ENCODE peak calls at places on chromosomes 4 and X, in ten cellular contexts. R, N, X, T, M, H, E, A, P and I are unnamed samples.

GRCh38 chr4:123661080-123661737 is 264.6 kb downstream of the SPRY1 start:
- DNase-seq in R (no peak), N (peak), X (no peak), T (no peak), M (no peak), H (no peak), E (no peak), A (peak), P (peak), I (no peak)

GRCh38 chr4:186192068-186192751 is 843 bp downstream of the CYP4V2 start:
- DNase-seq in R (no peak), N (peak), X (peak), T (peak), M (no peak), H (no peak), E (no peak), A (peak), P (peak), I (no peak)

GRCh38 chr4:143207555-143207954 is 22.8 kb downstream of the USP38 start:
- DNase-seq in R (no peak), N (peak), X (no peak), T (no peak), M (no peak), H (no peak), E (no peak), A (peak), P (peak), I (no peak)

GRCh38 chr4:40594261-40595178 is 35.1 kb downstream of the RBM47 start:
- DNase-seq in R (no peak), N (peak), X (no peak), T (no peak), M (no peak), H (peak), E (no peak), A (no peak), P (peak), I (no peak)

GRCh38 chr4:140098481-140099132 is 55.4 kb downstream of the MAML3 start:
- DNase-seq in R (no peak), N (peak), X (no peak), T (no peak), M (no peak), H (no peak), E (no peak), A (no peak), P (peak), I (no peak)

GRCh38 chr4:53647547-53647946 is 56.3 kb upstream of the LNX1 start:
- DNase-seq in R (no peak), N (no peak), X (no peak), T (no peak), M (no peak), H (no peak), E (no peak), A (no peak), P (no peak), I (no peak)

GRCh38 chrX:10939384-10939783 is 171.7 kb upstream of the HCCS start:
- DNase-seq in R (no peak), N (peak), X (no peak), T (no peak), M (no peak), H (no peak), E (no peak), A (peak), P (no peak), I (no peak)

GRCh38 chrX:15143050-15143824 is 126.6 kb downstream of the ASB9 start:
- DNase-seq in R (peak), N (peak), X (peak), T (no peak), M (no peak), H (no peak), E (no peak), A (peak), P (peak), I (no peak)

GRCh38 chr4:2082118-2082517 is 23.0 kb downstream of the NAT8L start:
- DNase-seq in R (no peak), N (no peak), X (peak), T (no peak), M (no peak), H (no peak), E (no peak), A (no peak), P (no peak), I (no peak)

GRCh38 chrX:11474021-11474420 is 180.8 kb downstream of the AMELX start:
- DNase-seq in R (no peak), N (no peak), X (no peak), T (no peak), M (no peak), H (no peak), E (no peak), A (no peak), P (no peak), I (no peak)

GRCh38 chr4:1385373-1386340 is 20.6 kb downstream of the NKX1-1 start:
- DNase-seq in R (no peak), N (no peak), X (no peak), T (peak), M (no peak), H (no peak), E (no peak), A (no peak), P (no peak), I (no peak)

GRCh38 chrX:65702956-65703355 is 35.5 kb downstream of the MSN start:
- DNase-seq in R (no peak), N (no peak), X (no peak), T (no peak), M (no peak), H (no peak), E (no peak), A (no peak), P (no peak), I (no peak)

GRCh38 chr4:149345424-149345823 is 470.2 kb downstream of the IQCM start:
- DNase-seq in R (no peak), N (no peak), X (no peak), T (no peak), M (no peak), H (no peak), E (no peak), A (no peak), P (no peak), I (no peak)

GRCh38 chrX:139639253-139639652 is 68.7 kb downstream of the MCF2 start:
- DNase-seq in R (no peak), N (no peak), X (peak), T (no peak), M (no peak), H (no peak), E (no peak), A (no peak), P (no peak), I (no peak)

GRCh38 chrX:57821703-57822375 is 88.4 kb downstream of the ZXDA start:
- DNase-seq in R (no peak), N (peak), X (peak), T (no peak), M (peak), H (peak), E (peak), A (no peak), P (peak), I (peak)

GRCh38 chr4:108155373-108155772 is 13.4 kb downstream of the LEF1 start:
- DNase-seq in R (no peak), N (peak), X (no peak), T (no peak), M (no peak), H (no peak), E (no peak), A (peak), P (no peak), I (no peak)

GRCh38 chr4:94626942-94627341 is 130.8 kb upstream of the BMPR1B start:
- DNase-seq in R (no peak), N (no peak), X (no peak), T (no peak), M (no peak), H (no peak), E (no peak), A (no peak), P (no peak), I (no peak)

GRCh38 chrX:137549073-137549472 is 16.9 kb upstream of the ZIC3 start:
- DNase-seq in R (no peak), N (no peak), X (no peak), T (no peak), M (no peak), H (no peak), E (no peak), A (no peak), P (no peak), I (no peak)

GRCh38 chrX:137548261-137548660 is 17.7 kb upstream of the ZIC3 start:
- DNase-seq in R (no peak), N (no peak), X (no peak), T (no peak), M (no peak), H (no peak), E (no peak), A (no peak), P (no peak), I (no peak)

GRCh38 chrX:137547291-137547690 is 18.6 kb upstream of the ZIC3 start:
- DNase-seq in R (no peak), N (no peak), X (no peak), T (no peak), M (no peak), H (no peak), E (no peak), A (no peak), P (no peak), I (no peak)

GRCh38 chrX:137549846-137550534 is 15.9 kb upstream of the ZIC3 start:
- DNase-seq in R (no peak), N (peak), X (no peak), T (no peak), M (no peak), H (no peak), E (no peak), A (no peak), P (no peak), I (no peak)

GRCh38 chrX:137550561-137551305 is 15.2 kb upstream of the ZIC3 start:
- DNase-seq in R (no peak), N (no peak), X (no peak), T (no peak), M (no peak), H (no peak), E (no peak), A (no peak), P (no peak), I (no peak)
- H3K4me3 ChIP-seq in R (no peak), N (peak), X (no peak), T (no peak), M (no peak), H (no peak), E (no peak), A (no peak), P (peak), I (no peak)

DNA sequence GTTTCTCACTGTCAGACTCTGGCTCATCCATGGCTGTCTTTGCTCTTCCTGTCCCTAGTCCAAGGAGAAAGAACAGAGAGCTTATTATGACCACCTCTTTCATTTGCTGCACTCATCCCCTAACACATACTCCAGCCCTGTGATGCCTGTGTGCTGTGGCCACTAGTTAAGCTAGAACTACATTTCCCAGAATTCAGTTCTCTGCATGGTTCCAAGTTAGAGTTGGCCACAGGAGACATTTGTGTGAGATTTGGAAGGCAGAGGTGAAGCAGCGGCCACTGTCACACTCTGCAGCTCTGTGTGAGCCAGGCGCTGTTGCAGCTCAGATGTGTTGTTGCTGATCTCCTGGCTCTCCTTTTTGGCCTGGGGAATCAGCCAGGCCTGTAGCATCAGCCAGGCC is 188.2 kb upstream of the ATP6AP2 start:
- DNase-seq in R (no peak), N (no peak), X (no peak), T (no peak), M (no peak), H (no peak), E (no peak), A (no peak), P (no peak), I (no peak)
- H3K4me3 ChIP-seq in R (no peak), N (no peak), X (no peak), T (no peak), M (no peak), H (no peak), E (no peak), A (no peak), P (no peak), I (no peak)

DNA sequence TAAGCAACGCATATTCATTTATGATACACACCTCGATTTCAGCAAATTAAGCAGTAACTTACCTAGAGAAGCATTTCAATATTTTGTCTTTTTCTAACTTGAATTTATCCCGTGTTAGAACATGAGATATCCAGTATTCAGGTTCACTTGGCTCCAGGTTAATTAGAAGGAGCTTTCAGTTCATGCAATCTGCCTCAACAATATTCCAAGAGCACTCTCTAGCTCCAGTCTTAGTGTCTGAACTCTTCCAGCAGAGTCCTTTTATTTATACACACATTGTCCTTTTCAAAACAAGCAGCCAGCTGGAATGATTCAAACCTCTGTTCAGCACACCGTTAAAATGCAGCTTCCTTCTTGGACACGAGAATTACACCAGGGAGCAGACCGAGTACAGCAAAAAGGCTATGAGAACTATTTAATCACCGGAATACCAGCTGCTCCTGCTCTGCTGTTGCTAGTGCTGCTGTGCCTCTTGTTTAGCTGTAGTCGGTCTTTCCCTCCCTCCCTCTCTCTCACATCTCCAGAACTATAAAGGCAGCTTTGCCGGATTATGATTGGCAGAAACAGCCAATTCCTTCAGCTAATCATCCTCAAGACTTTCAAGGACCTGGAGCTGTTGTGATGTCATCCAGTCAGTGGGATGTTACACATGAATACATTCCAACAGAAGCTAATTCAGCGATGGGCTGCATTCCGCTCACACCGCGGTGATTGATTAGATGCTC is at the start of gene NDST4:
- DNase-seq in R (no peak), N (peak), X (no peak), T (no peak), M (no peak), H (no peak), E (no peak), A (peak), P (peak), I (no peak)
- H3K4me3 ChIP-seq in R (no peak), N (peak), X (peak), T (no peak), M (no peak), H (no peak), E (no peak), A (no peak), P (no peak), I (no peak)

DNA sequence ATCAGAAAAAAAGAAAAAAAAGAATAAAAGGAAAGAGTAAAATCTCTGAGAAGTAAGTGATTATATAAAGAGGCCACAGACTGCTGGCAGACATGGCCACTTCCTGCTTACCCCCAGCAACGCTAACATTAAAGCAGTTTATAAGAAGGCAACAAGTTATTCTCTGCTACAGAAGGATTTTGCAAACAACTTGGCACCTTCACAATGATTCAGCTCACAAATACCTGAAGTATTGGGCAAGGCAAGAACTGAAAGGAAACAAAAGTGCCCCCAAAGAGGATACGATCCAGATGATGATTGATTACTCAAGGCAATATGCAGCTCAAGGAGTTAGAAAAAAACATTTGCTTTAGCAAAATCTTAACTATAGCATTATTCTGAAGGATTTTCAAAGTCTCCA is 718.8 kb downstream of the KLHL13 start:
- DNase-seq in R (no peak), N (no peak), X (no peak), T (no peak), M (no peak), H (no peak), E (no peak), A (no peak), P (no peak), I (no peak)
- H3K4me3 ChIP-seq in R (no peak), N (no peak), X (no peak), T (no peak), M (no peak), H (no peak), E (no peak), A (no peak), P (no peak), I (no peak)

GRCh38 chrX:17846045-17846444 is 15.1 kb downstream of the RAI2 start:
- DNase-seq in R (no peak), N (no peak), X (no peak), T (no peak), M (no peak), H (no peak), E (no peak), A (no peak), P (no peak), I (no peak)
- H3K4me3 ChIP-seq in R (no peak), N (no peak), X (no peak), T (no peak), M (no peak), H (no peak), E (no peak), A (no peak), P (no peak), I (no peak)

GRCh38 chr4:20256381-20256881 is 4.7 kb downstream of the SLIT2 start:
- DNase-seq in R (no peak), N (peak), X (no peak), T (no peak), M (no peak), H (no peak), E (no peak), A (no peak), P (no peak), I (no peak)
- H3K4me3 ChIP-seq in R (peak), N (peak), X (no peak), T (no peak), M (peak), H (no peak), E (no peak), A (peak), P (peak), I (no peak)

GRCh38 chr4:105474110-105474518 is 252 bp upstream of the PPA2 start:
- DNase-seq in R (peak), N (peak), X (peak), T (peak), M (peak), H (no peak), E (no peak), A (peak), P (peak), I (no peak)
- H3K4me3 ChIP-seq in R (peak), N (peak), X (peak), T (peak), M (peak), H (peak), E (peak), A (no peak), P (peak), I (peak)